ENCODE peak calls at places on chromosomes 5 and 9, in eight cellular contexts. One of them, this sample, is unnamed.

GRCh38 chr5:43840424-43841232 is 237.6 kb downstream of the NNT start:
- DNase-seq in GF-D8: no peak
- DNase-seq in NAMALWA: no peak
- DNase-seq in cardiac fibroblast: peak
- DNase-seq in GM19239: no peak
- DNase-seq in stimulated activated CD4-positive, alpha-beta T cell treated with anti-CD3 and anti-CD28 coated beads, TNF-alpha, amount 100 ng/mL, for 4 hours: no peak
- DNase-seq in LoVo: peak
- DNase-seq in fibroblast of pulmonary artery: peak
- DNase-seq in this sample: no peak

GRCh38 chr5:151751091-151751490 is 7.3 kb downstream of the ATOX1 start:
- DNase-seq in stimulated activated CD4-positive, alpha-beta T cell treated with anti-CD3 and anti-CD28 coated beads, TNF-alpha, amount 100 ng/mL, for 4 hours: no peak
- DNase-seq in cardiac fibroblast: peak
- DNase-seq in GF-D8: no peak
- DNase-seq in GM19239: no peak
- DNase-seq in fibroblast of pulmonary artery: no peak
- DNase-seq in LoVo: no peak
- DNase-seq in NAMALWA: no peak
- DNase-seq in this sample: no peak

GRCh38 chr9:31608413-31608812 is 776.0 kb upstream of the ACO1 start:
- DNase-seq in fibroblast of pulmonary artery: peak
- DNase-seq in NAMALWA: no peak
- DNase-seq in LoVo: no peak
- DNase-seq in cardiac fibroblast: peak
- DNase-seq in stimulated activated CD4-positive, alpha-beta T cell treated with anti-CD3 and anti-CD28 coated beads, TNF-alpha, amount 100 ng/mL, for 4 hours: no peak
- DNase-seq in GM19239: no peak
- DNase-seq in GF-D8: no peak
- DNase-seq in this sample: no peak

GRCh38 chr9:92293075-92293354 is 482 bp downstream of the IARS1 start:
- DNase-seq in cardiac fibroblast: no peak
- DNase-seq in stimulated activated CD4-positive, alpha-beta T cell treated with anti-CD3 and anti-CD28 coated beads, TNF-alpha, amount 100 ng/mL, for 4 hours: no peak
- DNase-seq in GF-D8: no peak
- DNase-seq in fibroblast of pulmonary artery: no peak
- DNase-seq in GM19239: no peak
- DNase-seq in LoVo: no peak
- DNase-seq in NAMALWA: peak
- DNase-seq in this sample: no peak

GRCh38 chr5:151130922-151131891 is 26.4 kb downstream of the ANXA6 start:
- DNase-seq in fibroblast of pulmonary artery: no peak
- DNase-seq in LoVo: no peak
- DNase-seq in NAMALWA: no peak
- DNase-seq in stimulated activated CD4-positive, alpha-beta T cell treated with anti-CD3 and anti-CD28 coated beads, TNF-alpha, amount 100 ng/mL, for 4 hours: no peak
- DNase-seq in GF-D8: no peak
- DNase-seq in GM19239: no peak
- DNase-seq in cardiac fibroblast: no peak
- DNase-seq in this sample: no peak

GRCh38 chr9:95004452-95005275 is 278.2 kb downstream of the AOPEP start:
- DNase-seq in NAMALWA: peak
- DNase-seq in GM19239: peak
- DNase-seq in stimulated activated CD4-positive, alpha-beta T cell treated with anti-CD3 and anti-CD28 coated beads, TNF-alpha, amount 100 ng/mL, for 4 hours: no peak
- DNase-seq in fibroblast of pulmonary artery: no peak
- DNase-seq in cardiac fibroblast: no peak
- DNase-seq in GF-D8: no peak
- DNase-seq in LoVo: peak
- DNase-seq in this sample: peak

GRCh38 chr9:34252670-34253459 is 74.0 kb downstream of the UBAP1 start:
- DNase-seq in GM19239: peak
- DNase-seq in GF-D8: no peak
- DNase-seq in fibroblast of pulmonary artery: peak
- DNase-seq in stimulated activated CD4-positive, alpha-beta T cell treated with anti-CD3 and anti-CD28 coated beads, TNF-alpha, amount 100 ng/mL, for 4 hours: peak
- DNase-seq in cardiac fibroblast: peak
- DNase-seq in LoVo: peak
- DNase-seq in NAMALWA: peak
- DNase-seq in this sample: peak

GRCh38 chr9:76873056-76873792 is 32.7 kb downstream of the PRUNE2 start:
- DNase-seq in stimulated activated CD4-positive, alpha-beta T cell treated with anti-CD3 and anti-CD28 coated beads, TNF-alpha, amount 100 ng/mL, for 4 hours: no peak
- DNase-seq in NAMALWA: no peak
- DNase-seq in LoVo: no peak
- DNase-seq in GM19239: no peak
- DNase-seq in cardiac fibroblast: peak
- DNase-seq in fibroblast of pulmonary artery: peak
- DNase-seq in GF-D8: no peak
- DNase-seq in this sample: no peak

GRCh38 chr5:179438461-179438860 is 93.2 kb upstream of the ADAMTS2 start:
- DNase-seq in GF-D8: no peak
- DNase-seq in NAMALWA: no peak
- DNase-seq in stimulated activated CD4-positive, alpha-beta T cell treated with anti-CD3 and anti-CD28 coated beads, TNF-alpha, amount 100 ng/mL, for 4 hours: no peak
- DNase-seq in GM19239: no peak
- DNase-seq in cardiac fibroblast: no peak
- DNase-seq in fibroblast of pulmonary artery: no peak
- DNase-seq in LoVo: no peak
- DNase-seq in this sample: no peak

GRCh38 chr9:132651259-132651658 is 18.5 kb downstream of the DDX31 start:
- DNase-seq in GF-D8: no peak
- DNase-seq in GM19239: no peak
- DNase-seq in LoVo: no peak
- DNase-seq in NAMALWA: peak
- DNase-seq in stimulated activated CD4-positive, alpha-beta T cell treated with anti-CD3 and anti-CD28 coated beads, TNF-alpha, amount 100 ng/mL, for 4 hours: no peak
- DNase-seq in cardiac fibroblast: peak
- DNase-seq in fibroblast of pulmonary artery: peak
- DNase-seq in this sample: no peak

GRCh38 chr5:127650649-127651048 is 1.8 kb downstream of the CTXN3 start:
- DNase-seq in stimulated activated CD4-positive, alpha-beta T cell treated with anti-CD3 and anti-CD28 coated beads, TNF-alpha, amount 100 ng/mL, for 4 hours: no peak
- DNase-seq in cardiac fibroblast: peak
- DNase-seq in GM19239: no peak
- DNase-seq in GF-D8: no peak
- DNase-seq in LoVo: no peak
- DNase-seq in NAMALWA: no peak
- DNase-seq in fibroblast of pulmonary artery: peak
- DNase-seq in this sample: no peak

GRCh38 chr9:101029300-101030021 is 934 bp downstream of the PLPPR1 start:
- DNase-seq in fibroblast of pulmonary artery: no peak
- DNase-seq in LoVo: no peak
- DNase-seq in GM19239: no peak
- DNase-seq in stimulated activated CD4-positive, alpha-beta T cell treated with anti-CD3 and anti-CD28 coated beads, TNF-alpha, amount 100 ng/mL, for 4 hours: no peak
- DNase-seq in NAMALWA: no peak
- DNase-seq in cardiac fibroblast: no peak
- DNase-seq in GF-D8: no peak
- DNase-seq in this sample: no peak

GRCh38 chr5:152547202-152547601 is 142.1 kb upstream of the NMUR2 start:
- DNase-seq in NAMALWA: no peak
- DNase-seq in GM19239: no peak
- DNase-seq in GF-D8: no peak
- DNase-seq in cardiac fibroblast: no peak
- DNase-seq in LoVo: no peak
- DNase-seq in fibroblast of pulmonary artery: no peak
- DNase-seq in stimulated activated CD4-positive, alpha-beta T cell treated with anti-CD3 and anti-CD28 coated beads, TNF-alpha, amount 100 ng/mL, for 4 hours: no peak
- DNase-seq in this sample: no peak

GRCh38 chr9:127519301-127520166 is 68.2 kb downstream of the LRSAM1 start:
- DNase-seq in GM19239: no peak
- DNase-seq in cardiac fibroblast: peak
- DNase-seq in GF-D8: peak
- DNase-seq in LoVo: no peak
- DNase-seq in stimulated activated CD4-positive, alpha-beta T cell treated with anti-CD3 and anti-CD28 coated beads, TNF-alpha, amount 100 ng/mL, for 4 hours: no peak
- DNase-seq in NAMALWA: no peak
- DNase-seq in fibroblast of pulmonary artery: peak
- DNase-seq in this sample: no peak

GRCh38 chr5:42940853-42941252 is 99.3 kb downstream of the ANXA2R start:
- DNase-seq in fibroblast of pulmonary artery: no peak
- DNase-seq in GF-D8: no peak
- DNase-seq in NAMALWA: no peak
- DNase-seq in cardiac fibroblast: no peak
- DNase-seq in GM19239: no peak
- DNase-seq in stimulated activated CD4-positive, alpha-beta T cell treated with anti-CD3 and anti-CD28 coated beads, TNF-alpha, amount 100 ng/mL, for 4 hours: no peak
- DNase-seq in LoVo: no peak
- DNase-seq in this sample: no peak

GRCh38 chr5:148864113-148864841 is 37.9 kb downstream of the ADRB2 start:
- DNase-seq in fibroblast of pulmonary artery: peak
- DNase-seq in cardiac fibroblast: peak
- DNase-seq in NAMALWA: no peak
- DNase-seq in GF-D8: no peak
- DNase-seq in LoVo: no peak
- DNase-seq in GM19239: no peak
- DNase-seq in stimulated activated CD4-positive, alpha-beta T cell treated with anti-CD3 and anti-CD28 coated beads, TNF-alpha, amount 100 ng/mL, for 4 hours: no peak
- DNase-seq in this sample: no peak

GRCh38 chr5:68547049-68547448 is 331.5 kb downstream of the PIK3R1 start:
- DNase-seq in cardiac fibroblast: no peak
- DNase-seq in NAMALWA: no peak
- DNase-seq in GF-D8: no peak
- DNase-seq in LoVo: no peak
- DNase-seq in stimulated activated CD4-positive, alpha-beta T cell treated with anti-CD3 and anti-CD28 coated beads, TNF-alpha, amount 100 ng/mL, for 4 hours: no peak
- DNase-seq in fibroblast of pulmonary artery: no peak
- DNase-seq in GM19239: no peak
- DNase-seq in this sample: no peak

GRCh38 chr5:172756764-172757393 is 14.1 kb downstream of the DUSP1 start:
- DNase-seq in fibroblast of pulmonary artery: no peak
- DNase-seq in GF-D8: no peak
- DNase-seq in stimulated activated CD4-positive, alpha-beta T cell treated with anti-CD3 and anti-CD28 coated beads, TNF-alpha, amount 100 ng/mL, for 4 hours: no peak
- DNase-seq in LoVo: no peak
- DNase-seq in NAMALWA: no peak
- DNase-seq in GM19239: no peak
- DNase-seq in cardiac fibroblast: no peak
- DNase-seq in this sample: no peak

GRCh38 chr9:98450486-98450885 is 195.0 kb upstream of the TBC1D2 start:
- DNase-seq in stimulated activated CD4-positive, alpha-beta T cell treated with anti-CD3 and anti-CD28 coated beads, TNF-alpha, amount 100 ng/mL, for 4 hours: no peak
- DNase-seq in cardiac fibroblast: peak
- DNase-seq in GF-D8: no peak
- DNase-seq in LoVo: no peak
- DNase-seq in GM19239: no peak
- DNase-seq in NAMALWA: no peak
- DNase-seq in fibroblast of pulmonary artery: peak
- DNase-seq in this sample: no peak

GRCh38 chr5:58311526-58311925 is 148.4 kb downstream of the PLK2 start:
- DNase-seq in fibroblast of pulmonary artery: peak
- DNase-seq in NAMALWA: no peak
- DNase-seq in LoVo: no peak
- DNase-seq in GM19239: no peak
- DNase-seq in cardiac fibroblast: peak
- DNase-seq in stimulated activated CD4-positive, alpha-beta T cell treated with anti-CD3 and anti-CD28 coated beads, TNF-alpha, amount 100 ng/mL, for 4 hours: no peak
- DNase-seq in GF-D8: no peak
- DNase-seq in this sample: no peak

GRCh38 chr9:106583751-106584150 is 279.2 kb upstream of the ZNF462 start:
- DNase-seq in LoVo: no peak
- DNase-seq in NAMALWA: no peak
- DNase-seq in stimulated activated CD4-positive, alpha-beta T cell treated with anti-CD3 and anti-CD28 coated beads, TNF-alpha, amount 100 ng/mL, for 4 hours: no peak
- DNase-seq in GF-D8: no peak
- DNase-seq in fibroblast of pulmonary artery: no peak
- DNase-seq in cardiac fibroblast: no peak
- DNase-seq in GM19239: no peak
- DNase-seq in this sample: no peak

This sample was measured in GM12892.